ENCODE peak calls at places on chromosomes 4 and X, in seven cellular contexts. O, Z, D, B, T, X and Q are unnamed samples.

GRCh38 chr4:184755278-184755677 is 21.4 kb upstream of the CENPU start:
- DNase-seq in O (peak; percentile 84), Z (no peak), D (no peak), B (no peak), T (no peak), X (no peak), Q (peak; percentile 86)

GRCh38 chrX:30910124-30910860 is 21.2 kb upstream of the TAB3 start:
- DNase-seq in O (peak; percentile 59), Z (no peak), D (no peak), B (no peak), T (no peak), X (no peak), Q (no peak)

GRCh38 chr4:19924761-19925160 is 326.9 kb upstream of the SLIT2 start:
- DNase-seq in O (no peak), Z (no peak), D (peak; percentile 40), B (no peak), T (no peak), X (no peak), Q (peak; percentile 19)

GRCh38 chr4:2364654-2365053 is 53.8 kb downstream of the ZFYVE28 start:
- DNase-seq in O (peak; percentile 92), Z (no peak), D (no peak), B (no peak), T (no peak), X (no peak), Q (peak; percentile 47)

GRCh38 chr4:113462286-113462685 is 299.3 kb downstream of the CAMK2D start:
- DNase-seq in O (no peak), Z (no peak), D (no peak), B (no peak), T (no peak), X (no peak), Q (no peak)

GRCh38 chr4:71833175-71833900 is 49.5 kb upstream of the GC start:
- DNase-seq in O (no peak), Z (no peak), D (no peak), B (no peak), T (no peak), X (no peak), Q (peak; percentile 22)

GRCh38 chrX:54386314-54386713 is 28.5 kb upstream of the WNK3 start:
- DNase-seq in O (no peak), Z (no peak), D (no peak), B (no peak), T (no peak), X (no peak), Q (peak; percentile 14)

GRCh38 chr4:40763228-40763716 is 13.5 kb downstream of the NSUN7 start:
- DNase-seq in O (peak; percentile 50), Z (no peak), D (peak; percentile 92), B (peak; percentile 15), T (no peak), X (no peak), Q (no peak)

GRCh38 chrX:74458738-74459137 is 37.4 kb downstream of the SLC16A2 start:
- DNase-seq in O (peak; percentile 70), Z (no peak), D (no peak), B (no peak), T (peak; percentile 14), X (peak; percentile 18), Q (peak; percentile 93)

GRCh38 chr4:5760936-5761480 is 50.0 kb downstream of the EVC start:
- DNase-seq in O (no peak), Z (no peak), D (no peak), B (no peak), T (no peak), X (no peak), Q (no peak)

GRCh38 chr4:5757954-5758353 is 47.0 kb downstream of the EVC start:
- DNase-seq in O (no peak), Z (no peak), D (no peak), B (no peak), T (no peak), X (no peak), Q (no peak)

GRCh38 chr4:5760246-5760645 is 49.2 kb downstream of the EVC start:
- DNase-seq in O (no peak), Z (no peak), D (no peak), B (no peak), T (no peak), X (no peak), Q (no peak)

GRCh38 chr4:5758741-5759140 is 47.7 kb downstream of the EVC start:
- DNase-seq in O (peak; percentile 99), Z (no peak), D (no peak), B (peak; percentile 77), T (no peak), X (peak; percentile 58), Q (peak; percentile 93)

GRCh38 chr4:5759236-5760075 is 48.5 kb downstream of the EVC start:
- DNase-seq in O (no peak), Z (no peak), D (no peak), B (no peak), T (no peak), X (no peak), Q (no peak)
- H2AFZ ChIP-seq in O (no peak overlapping the region), Z (no peak overlapping the region), D (no peak overlapping the region), B (no peak overlapping the region), T (no peak overlapping the region), X (no peak overlapping the region), Q (no peak overlapping the region)

GRCh38 chr4:139555705-139556070 is 331 bp downstream of the SETD7 start:
- DNase-seq in O (peak; percentile 78), Z (no peak), D (no peak), B (no peak), T (no peak), X (peak; percentile 58), Q (no peak)

GRCh38 chr4:139557506-139558110 is 1.6 kb upstream of the SETD7 start:
- DNase-seq in O (no peak), Z (peak; percentile 34), D (no peak), B (no peak), T (peak; percentile 42), X (no peak), Q (no peak)

GRCh38 chr4:139556071-139556734 is at the start of gene SETD7:
- DNase-seq in O (peak; percentile 88), Z (peak; percentile 85), D (peak; percentile 82), B (peak; percentile 57), T (peak; percentile 85), X (peak; percentile 85), Q (peak; percentile 57)

GRCh38 chr4:139558235-139559094 is 2.4 kb upstream of the SETD7 start:
- DNase-seq in O (no peak), Z (no peak), D (no peak), B (no peak), T (no peak), X (no peak), Q (no peak)

GRCh38 chr4:139556735-139557505 is 901 bp upstream of the SETD7 start:
- DNase-seq in O (peak; percentile 63), Z (peak; percentile 66), D (peak; percentile 81), B (no peak), T (peak; percentile 69), X (peak; percentile 67), Q (peak; percentile 42)
- TF ChIP-seq EZH2 in O (no peak), Z (peak; percentile 94), D (no peak), B (no peak), T (peak; percentile 73), X (peak; percentile 20), Q (no peak)

DNA sequence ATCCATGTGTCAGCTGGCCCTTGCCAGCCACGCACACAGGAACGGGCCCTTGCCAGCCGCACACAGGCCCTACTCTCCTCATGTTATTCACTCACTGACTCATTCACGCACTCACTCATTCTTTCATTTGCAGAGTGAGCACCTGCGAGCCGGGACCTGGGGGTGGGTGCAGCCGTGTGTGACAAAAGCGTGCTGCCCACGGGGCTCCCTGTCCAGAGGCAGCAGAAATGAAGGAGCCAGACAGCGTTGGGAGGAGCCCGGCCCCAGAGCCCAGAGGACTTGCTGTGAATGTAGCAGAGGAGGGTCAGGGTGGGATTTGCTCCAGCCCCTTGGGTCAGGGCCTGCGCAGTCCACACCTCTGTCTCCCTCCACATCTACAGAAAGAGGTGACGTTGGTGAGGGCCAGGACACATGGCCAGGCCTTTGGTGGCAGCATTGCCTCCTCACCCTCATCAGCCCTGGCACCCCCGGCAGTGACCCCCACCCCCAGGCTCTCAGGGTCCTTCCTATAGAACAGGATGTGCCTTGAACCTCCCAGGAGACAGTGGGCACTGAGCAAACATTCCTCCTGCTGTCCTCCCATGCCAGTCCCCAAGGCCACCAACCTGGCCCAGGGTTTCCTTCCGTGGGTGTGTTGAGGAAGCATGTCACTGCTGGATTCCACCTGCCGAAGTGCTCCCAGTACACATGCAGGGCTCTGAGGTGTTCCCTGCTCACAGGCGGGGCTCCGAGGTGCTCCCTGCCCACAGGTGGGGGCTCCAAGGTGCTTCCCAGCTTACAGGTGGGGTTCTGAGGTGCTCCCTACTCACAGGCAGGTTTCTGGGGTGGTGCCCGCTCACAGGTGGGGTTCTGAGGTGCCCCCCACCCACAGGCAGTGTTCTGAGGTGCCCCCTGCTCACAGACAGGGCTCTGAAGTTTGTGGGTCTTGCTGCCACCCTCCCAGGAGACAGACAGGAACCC is 105.7 kb downstream of the HMX1 start:
- DNase-seq in O (no peak), Z (no peak), D (no peak), B (no peak), T (no peak), X (no peak), Q (no peak)
- TF ChIP-seq EZH2phosphoT487 in O (no peak), Z (no peak), D (no peak), B (no peak), T (no peak), X (no peak), Q (no peak)

GRCh38 chrX:119990995-119991787 is 47.6 kb upstream of the NKAP start:
- DNase-seq in O (no peak), Z (peak; percentile 45), D (no peak), B (no peak), T (peak; percentile 47), X (peak; percentile 11), Q (no peak)
- H2AFZ ChIP-seq in O (no peak overlapping the region), Z (peak overlapping the region; percentile 20), D (peak overlapping the region; percentile 69), B (no peak overlapping the region), T (peak overlapping the region; percentile 32), X (no peak overlapping the region), Q (no peak overlapping the region)

GRCh38 chr4:5955201-5955821 is 62.4 kb upstream of the CRMP1 start:
- DNase-seq in O (no peak), Z (peak; percentile 23), D (no peak), B (no peak), T (peak; percentile 52), X (no peak), Q (no peak)
- TF ChIP-seq EZH2 in O (no peak), Z (no peak), D (no peak), B (no peak), T (no peak), X (no peak), Q (no peak)

GRCh38 chr4:39614487-39615162 is 24.0 kb downstream of the SMIM14 start:
- DNase-seq in O (peak; percentile 84), Z (no peak), D (no peak), B (no peak), T (no peak), X (peak; percentile 39), Q (peak; percentile 69)

GRCh38 chr4:39620551-39620950 is 18.1 kb downstream of the SMIM14 start:
- DNase-seq in O (peak; percentile 58), Z (no peak), D (no peak), B (no peak), T (no peak), X (no peak), Q (no peak)

GRCh38 chr4:39621582-39621981 is 17.1 kb downstream of the SMIM14 start:
- DNase-seq in O (peak; percentile 90), Z (no peak), D (no peak), B (peak; percentile 51), T (peak; percentile 34), X (peak; percentile 52), Q (peak; percentile 75)

GRCh38 chr4:39616651-39617050 is 22.0 kb downstream of the SMIM14 start:
- DNase-seq in O (peak; percentile 61), Z (no peak), D (no peak), B (no peak), T (no peak), X (no peak), Q (no peak)

GRCh38 chr4:39617534-39617933 is 21.1 kb downstream of the SMIM14 start:
- DNase-seq in O (no peak), Z (no peak), D (no peak), B (no peak), T (no peak), X (no peak), Q (no peak)
- TF ChIP-seq EZH2phosphoT487 in O (no peak), Z (no peak), D (no peak), B (no peak), T (no peak), X (no peak), Q (no peak)